ENCODE peak calls at places on chromosomes 1 and 21, in nine cellular contexts. H is PC-3, L is SK-N-SH, F is GM23338, J is PC-9, G is GM23248, D is hepatocyte, W is OCI-LY7, O is Karpas-422. T is an unnamed sample. For H3K9me2, the result is how much of the 10 kb centered on the place peaks cover.

GRCh38 chr1:23644555-23644866 is 47.1 kb upstream of the RPL11 start:
- DNase-seq in G (no peak), L (no peak), D (no peak), W (no peak), H (no peak), O (peak), F (no peak), J (no peak), T (no peak)

GRCh38 chr1:204077979-204078696 is 5.2 kb downstream of the SOX13 start:
- DNase-seq in O (no peak), H (no peak), F (peak), L (no peak), D (peak), J (no peak), W (no peak), G (no peak), T (no peak)

GRCh38 chr1:93350875-93351274 is 5.2 kb downstream of the DR1 start:
- DNase-seq in O (no peak), J (no peak), D (no peak), H (no peak), W (no peak), G (no peak), L (no peak), F (no peak), T (no peak)

GRCh38 chr1:117017648-117018047 is 16.1 kb downstream of the CD101 start:
- DNase-seq in J (no peak), L (no peak), F (no peak), D (no peak), G (no peak), H (no peak), O (no peak), W (no peak), T (no peak)

GRCh38 chr1:246733706-246734105 is 9.5 kb downstream of the SCCPDH start:
- DNase-seq in D (no peak), L (no peak), G (no peak), J (no peak), F (no peak), H (no peak), W (no peak), O (no peak), T (peak)

GRCh38 chr21:45056917-45057560 is 17.3 kb upstream of the ADARB1 start:
- DNase-seq in L (no peak), F (no peak), O (no peak), W (no peak), D (no peak), H (no peak), J (no peak), G (peak), T (no peak)

GRCh38 chr1:32870615-32871363 is at the start of gene FNDC5:
- DNase-seq in D (peak), G (peak), F (peak), W (no peak), L (peak), O (no peak), J (no peak), H (no peak), T (no peak)

GRCh38 chr1:207803678-207804077 is 51.8 kb downstream of the CD46 start:
- DNase-seq in L (no peak), D (no peak), F (no peak), O (no peak), G (no peak), W (no peak), J (no peak), H (no peak), T (no peak)

GRCh38 chr1:7107109-7107830 is 322.0 kb downstream of the CAMTA1 start:
- DNase-seq in L (no peak), H (no peak), J (no peak), F (no peak), O (no peak), G (no peak), W (no peak), D (no peak), T (no peak)

GRCh38 chr1:42316292-42316691 is 18.7 kb downstream of the FOXJ3 start:
- DNase-seq in G (no peak), F (no peak), D (no peak), H (no peak), O (no peak), W (no peak), J (no peak), L (no peak), T (no peak)

GRCh38 chr1:180311011-180311730 is 81.1 kb downstream of the LHX4 start:
- DNase-seq in O (no peak), D (peak), F (no peak), J (no peak), L (no peak), H (peak), W (no peak), G (peak), T (no peak)

GRCh38 chr1:234544094-234544579 is 65.2 kb upstream of the TARBP1 start:
- DNase-seq in H (peak), J (no peak), G (peak), D (peak), W (no peak), F (no peak), L (peak), O (no peak), T (no peak)

GRCh38 chr21:33411949-33412430 is 8.8 kb downstream of the IFNGR2 start:
- DNase-seq in D (peak), J (no peak), F (no peak), H (no peak), L (no peak), G (no peak), O (no peak), W (no peak), T (no peak)

GRCh38 chr21:37765501-37765900 is 150.8 kb downstream of the KCNJ6 start:
- DNase-seq in F (no peak), D (no peak), O (no peak), W (no peak), J (no peak), L (no peak), G (no peak), H (no peak), T (no peak)
- H3K9me2 ChIP-seq in F (under half), D (under half), O (under half), W (under half), J (under half), L (under half), G (under half), H (under half), T (under half)

GRCh38 chr1:56647106-56647505 is 2.0 kb downstream of the PRKAA2 start:
- DNase-seq in D (no peak), F (no peak), H (no peak), L (no peak), O (no peak), J (no peak), W (no peak), G (no peak), T (no peak)

GRCh38 chr1:56644064-56644940 is 812 bp upstream of the PRKAA2 start:
- DNase-seq in O (no peak), G (peak), L (no peak), J (no peak), H (peak), F (no peak), W (no peak), D (peak), T (no peak)

GRCh38 chr1:56644941-56645662 is at the start of gene PRKAA2:
- DNase-seq in F (peak), W (no peak), H (peak), J (no peak), D (peak), L (peak), O (no peak), G (peak), T (peak)

GRCh38 chr1:56643661-56644060 is 1.5 kb upstream of the PRKAA2 start:
- DNase-seq in H (no peak), L (no peak), J (no peak), G (no peak), F (no peak), D (no peak), W (no peak), O (no peak), T (no peak)

DNA sequence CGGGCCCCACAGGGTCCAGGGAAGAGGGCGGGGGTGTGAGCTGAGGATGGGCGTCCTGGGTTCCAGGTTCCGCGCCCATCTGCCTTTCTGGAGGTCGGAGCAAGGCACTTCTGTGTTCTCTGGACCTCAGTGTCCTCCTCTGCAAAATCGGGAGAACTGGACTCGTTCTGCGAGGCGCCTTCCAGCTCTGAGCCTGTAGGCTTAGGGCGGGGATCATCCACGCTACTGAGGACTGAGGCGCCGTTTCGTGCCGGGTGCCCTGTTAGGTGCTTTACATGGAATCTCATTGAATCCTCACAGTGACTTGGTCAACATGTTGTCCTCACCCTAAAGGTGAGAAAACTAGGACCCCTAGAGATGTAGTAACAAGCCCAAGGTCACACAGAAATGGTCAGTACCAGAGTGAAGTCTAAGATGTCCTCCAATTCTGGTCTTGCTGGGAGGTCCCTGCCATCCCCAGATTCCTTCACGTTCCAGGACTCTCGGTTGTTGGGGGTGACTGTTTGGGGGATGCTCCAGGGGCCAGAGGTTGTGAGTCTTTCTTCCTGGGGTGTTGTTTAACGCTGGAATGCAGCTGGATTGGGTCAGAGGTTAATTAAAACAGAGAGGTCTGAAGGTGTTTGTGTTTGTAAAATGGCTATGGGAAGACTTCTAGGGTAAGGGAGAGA is 683 bp downstream of the PRKAA2 start:
- DNase-seq in D (no peak), H (peak), F (peak), G (peak), J (no peak), O (no peak), L (peak), W (no peak), T (no peak)
- H3K4me3 ChIP-seq in D (peak), H (peak), F (peak), G (peak), J (peak), O (no peak), L (peak), W (no peak), T (peak)

GRCh38 chr1:108877858-108878257 is 1.1 kb downstream of the GPSM2 start:
- DNase-seq in J (no peak), H (no peak), O (no peak), W (peak), F (no peak), D (no peak), G (peak), L (peak), T (no peak)

GRCh38 chr1:108878678-108879077 is 1.9 kb downstream of the GPSM2 start:
- DNase-seq in L (peak), O (no peak), H (no peak), G (peak), J (no peak), F (no peak), D (no peak), W (no peak), T (no peak)

GRCh38 chr1:108882837-108883236 is 6.1 kb downstream of the GPSM2 start:
- DNase-seq in F (no peak), G (no peak), W (no peak), O (no peak), D (no peak), H (no peak), L (no peak), J (no peak), T (no peak)

GRCh38 chr1:108880850-108881249 is 4.1 kb downstream of the GPSM2 start:
- DNase-seq in D (no peak), H (peak), F (no peak), L (peak), O (no peak), G (peak), J (peak), W (no peak), T (no peak)

GRCh38 chr1:108881369-108881768 is 4.6 kb downstream of the GPSM2 start:
- DNase-seq in F (no peak), J (peak), O (no peak), D (no peak), L (no peak), G (peak), W (no peak), H (peak), T (no peak)
- H3K9me2 ChIP-seq in F (under half), J (under half), O (under half), D (under half), L (under half), G (under half), W (under half), H (under half), T (under half)

GRCh38 chr1:230145953-230146476 is 79.0 kb downstream of the GALNT2 start:
- DNase-seq in J (no peak), H (no peak), O (no peak), L (no peak), F (no peak), G (no peak), D (no peak), W (peak), T (peak)

GRCh38 chr1:230144765-230145504 is 77.9 kb downstream of the GALNT2 start:
- DNase-seq in L (no peak), G (no peak), H (no peak), O (no peak), D (no peak), W (no peak), J (no peak), F (no peak), T (no peak)

GRCh38 chr1:230146709-230147108 is 79.7 kb downstream of the GALNT2 start:
- DNase-seq in D (no peak), L (no peak), O (no peak), J (no peak), W (no peak), F (no peak), G (no peak), H (no peak), T (no peak)

GRCh38 chr1:230144010-230144614 is 77.1 kb downstream of the GALNT2 start:
- DNase-seq in W (peak), J (no peak), G (no peak), H (no peak), O (no peak), L (no peak), D (peak), F (no peak), T (no peak)

GRCh38 chr1:230145505-230145899 is 78.5 kb downstream of the GALNT2 start:
- DNase-seq in W (peak), G (no peak), F (no peak), L (peak), O (no peak), D (no peak), H (no peak), J (no peak), T (no peak)
- H3K4me3 ChIP-seq in W (peak), G (no peak), F (no peak), L (no peak), O (no peak), D (no peak), H (no peak), J (no peak), T (peak)

GRCh38 chr1:236063551-236063918 is 1.4 kb downstream of the NID1 start:
- DNase-seq in L (no peak), H (no peak), F (no peak), D (no peak), W (no peak), J (no peak), O (no peak), G (no peak), T (no peak)
- H3K9me2 ChIP-seq in L (under half), H (under half), F (under half), D (under half), W (under half), J (under half), O (under half), G (under half), T (under half)

T was measured in MM.1S.